ENCODE peak calls at places on chromosomes 6 and 20, in seven cellular contexts. One of them, this sample, is unnamed.

GRCh38 chr20:64160536-64161495 is 3.4 kb upstream of the MYT1 start:
- DNase-seq in T-helper 2 cell: no peak
- DNase-seq in epithelial cell of esophagus: no peak
- DNase-seq in astrocyte of the cerebellum: no peak
- DNase-seq in cardiac fibroblast: no peak
- DNase-seq in endothelial cell: no peak
- DNase-seq in NCI-H1694 treated with DMSO at 0.1 percent for 48 hours: no peak
- DNase-seq in this sample: no peak

GRCh38 chr6:108497883-108498282 is 62.8 kb upstream of the FOXO3 start:
- DNase-seq in T-helper 2 cell: peak; percentile 34
- DNase-seq in epithelial cell of esophagus: peak; percentile 59
- DNase-seq in astrocyte of the cerebellum: peak; percentile 15
- DNase-seq in cardiac fibroblast: peak; percentile 76
- DNase-seq in endothelial cell: peak; percentile 61
- DNase-seq in NCI-H1694 treated with DMSO at 0.1 percent for 48 hours: peak; percentile 16
- DNase-seq in this sample: no peak

GRCh38 chr20:37921341-37921929 is 18.5 kb downstream of the VSTM2L start:
- DNase-seq in T-helper 2 cell: no peak
- DNase-seq in epithelial cell of esophagus: no peak
- DNase-seq in astrocyte of the cerebellum: no peak
- DNase-seq in cardiac fibroblast: no peak
- DNase-seq in endothelial cell: no peak
- DNase-seq in NCI-H1694 treated with DMSO at 0.1 percent for 48 hours: no peak
- DNase-seq in this sample: peak; percentile 51

GRCh38 chr20:63499333-63499969 is 568 bp upstream of the EEF1A2 start:
- DNase-seq in T-helper 2 cell: no peak
- DNase-seq in epithelial cell of esophagus: no peak
- DNase-seq in astrocyte of the cerebellum: no peak
- DNase-seq in cardiac fibroblast: no peak
- DNase-seq in endothelial cell: no peak
- DNase-seq in NCI-H1694 treated with DMSO at 0.1 percent for 48 hours: no peak
- DNase-seq in this sample: no peak

GRCh38 chr6:16438677-16439615 is 200.6 kb downstream of the GMPR start:
- DNase-seq in T-helper 2 cell: peak; percentile 80
- DNase-seq in epithelial cell of esophagus: peak; percentile 80
- DNase-seq in astrocyte of the cerebellum: no peak
- DNase-seq in cardiac fibroblast: peak; percentile 73
- DNase-seq in endothelial cell: no peak
- DNase-seq in NCI-H1694 treated with DMSO at 0.1 percent for 48 hours: no peak
- DNase-seq in this sample: peak; percentile 53

GRCh38 chr20:45506927-45507820 is 8.2 kb downstream of the SPINT3 start:
- DNase-seq in T-helper 2 cell: peak; percentile 66
- DNase-seq in epithelial cell of esophagus: peak; percentile 85
- DNase-seq in astrocyte of the cerebellum: no peak
- DNase-seq in cardiac fibroblast: no peak
- DNase-seq in endothelial cell: no peak
- DNase-seq in NCI-H1694 treated with DMSO at 0.1 percent for 48 hours: no peak
- DNase-seq in this sample: peak; percentile 17

GRCh38 chr6:91412532-91412931 is 825.7 kb upstream of the MAP3K7 start:
- DNase-seq in T-helper 2 cell: no peak
- DNase-seq in epithelial cell of esophagus: no peak
- DNase-seq in astrocyte of the cerebellum: no peak
- DNase-seq in cardiac fibroblast: no peak
- DNase-seq in endothelial cell: no peak
- DNase-seq in NCI-H1694 treated with DMSO at 0.1 percent for 48 hours: no peak
- DNase-seq in this sample: no peak

GRCh38 chr6:120354452-120355098 is 979.7 kb downstream of the TBC1D32 start:
- DNase-seq in T-helper 2 cell: peak; percentile 59
- DNase-seq in epithelial cell of esophagus: peak; percentile 83
- DNase-seq in astrocyte of the cerebellum: no peak
- DNase-seq in cardiac fibroblast: peak; percentile 28
- DNase-seq in endothelial cell: no peak
- DNase-seq in NCI-H1694 treated with DMSO at 0.1 percent for 48 hours: no peak
- DNase-seq in this sample: peak; percentile 4

GRCh38 chr20:22816016-22816415 is 219.1 kb upstream of the SSTR4 start:
- DNase-seq in T-helper 2 cell: no peak
- DNase-seq in epithelial cell of esophagus: no peak
- DNase-seq in astrocyte of the cerebellum: no peak
- DNase-seq in cardiac fibroblast: no peak
- DNase-seq in endothelial cell: no peak
- DNase-seq in NCI-H1694 treated with DMSO at 0.1 percent for 48 hours: no peak
- DNase-seq in this sample: no peak

GRCh38 chr20:9474835-9475413 is 39.5 kb upstream of the LAMP5 start:
- DNase-seq in T-helper 2 cell: no peak
- DNase-seq in epithelial cell of esophagus: peak; percentile 17
- DNase-seq in astrocyte of the cerebellum: no peak
- DNase-seq in cardiac fibroblast: peak; percentile 14
- DNase-seq in endothelial cell: no peak
- DNase-seq in NCI-H1694 treated with DMSO at 0.1 percent for 48 hours: no peak
- DNase-seq in this sample: no peak

GRCh38 chr6:34151321-34152041 is 5.6 kb upstream of the GRM4 start:
- DNase-seq in T-helper 2 cell: no peak
- DNase-seq in epithelial cell of esophagus: no peak
- DNase-seq in astrocyte of the cerebellum: no peak
- DNase-seq in cardiac fibroblast: no peak
- DNase-seq in endothelial cell: no peak
- DNase-seq in NCI-H1694 treated with DMSO at 0.1 percent for 48 hours: no peak
- DNase-seq in this sample: no peak

GRCh38 chr20:63532449-63532971 is 4.7 kb downstream of the PTK6 start:
- DNase-seq in T-helper 2 cell: no peak
- DNase-seq in epithelial cell of esophagus: no peak
- DNase-seq in astrocyte of the cerebellum: no peak
- DNase-seq in cardiac fibroblast: no peak
- DNase-seq in endothelial cell: no peak
- DNase-seq in NCI-H1694 treated with DMSO at 0.1 percent for 48 hours: no peak
- DNase-seq in this sample: no peak

GRCh38 chr6:158849899-158850806 is 31.0 kb upstream of the EZR start:
- DNase-seq in T-helper 2 cell: peak; percentile 93
- DNase-seq in epithelial cell of esophagus: peak; percentile 99
- DNase-seq in astrocyte of the cerebellum: peak; percentile 55
- DNase-seq in cardiac fibroblast: peak; percentile 95
- DNase-seq in endothelial cell: no peak
- DNase-seq in NCI-H1694 treated with DMSO at 0.1 percent for 48 hours: no peak
- DNase-seq in this sample: no peak

GRCh38 chr6:17724341-17724740 is 17.6 kb upstream of the NUP153 start:
- DNase-seq in T-helper 2 cell: no peak
- DNase-seq in epithelial cell of esophagus: peak; percentile 80
- DNase-seq in astrocyte of the cerebellum: no peak
- DNase-seq in cardiac fibroblast: peak; percentile 59
- DNase-seq in endothelial cell: no peak
- DNase-seq in NCI-H1694 treated with DMSO at 0.1 percent for 48 hours: no peak
- DNase-seq in this sample: no peak

GRCh38 chr6:36771145-36771544 is 68.1 kb downstream of the CPNE5 start:
- DNase-seq in T-helper 2 cell: no peak
- DNase-seq in epithelial cell of esophagus: no peak
- DNase-seq in astrocyte of the cerebellum: no peak
- DNase-seq in cardiac fibroblast: no peak
- DNase-seq in endothelial cell: no peak
- DNase-seq in NCI-H1694 treated with DMSO at 0.1 percent for 48 hours: no peak
- DNase-seq in this sample: no peak

GRCh38 chr6:94401311-94401710 is 982.0 kb upstream of the EPHA7 start:
- DNase-seq in T-helper 2 cell: no peak
- DNase-seq in epithelial cell of esophagus: no peak
- DNase-seq in astrocyte of the cerebellum: no peak
- DNase-seq in cardiac fibroblast: no peak
- DNase-seq in endothelial cell: no peak
- DNase-seq in NCI-H1694 treated with DMSO at 0.1 percent for 48 hours: no peak
- DNase-seq in this sample: no peak

GRCh38 chr6:43811101-43812099 is 41.4 kb downstream of the VEGFA start:
- DNase-seq in T-helper 2 cell: no peak
- DNase-seq in epithelial cell of esophagus: no peak
- DNase-seq in astrocyte of the cerebellum: no peak
- DNase-seq in cardiac fibroblast: no peak
- DNase-seq in endothelial cell: no peak
- DNase-seq in NCI-H1694 treated with DMSO at 0.1 percent for 48 hours: no peak
- DNase-seq in this sample: no peak

GRCh38 chr6:163900570-163900969 is 486.1 kb downstream of the QKI start:
- DNase-seq in T-helper 2 cell: no peak
- DNase-seq in epithelial cell of esophagus: no peak
- DNase-seq in astrocyte of the cerebellum: peak; percentile 98
- DNase-seq in cardiac fibroblast: no peak
- DNase-seq in endothelial cell: no peak
- DNase-seq in NCI-H1694 treated with DMSO at 0.1 percent for 48 hours: no peak
- DNase-seq in this sample: no peak

GRCh38 chr6:105639124-105639523 is 236.2 kb upstream of the PREP start:
- DNase-seq in T-helper 2 cell: no peak
- DNase-seq in epithelial cell of esophagus: no peak
- DNase-seq in astrocyte of the cerebellum: no peak
- DNase-seq in cardiac fibroblast: no peak
- DNase-seq in endothelial cell: no peak
- DNase-seq in NCI-H1694 treated with DMSO at 0.1 percent for 48 hours: no peak
- DNase-seq in this sample: no peak

GRCh38 chr6:148440877-148441453 is 98.3 kb downstream of the SASH1 start:
- DNase-seq in T-helper 2 cell: no peak
- DNase-seq in epithelial cell of esophagus: peak; percentile 82
- DNase-seq in astrocyte of the cerebellum: peak; percentile 49
- DNase-seq in cardiac fibroblast: peak; percentile 97
- DNase-seq in endothelial cell: no peak
- DNase-seq in NCI-H1694 treated with DMSO at 0.1 percent for 48 hours: no peak
- DNase-seq in this sample: no peak

GRCh38 chr6:170028629-170029345 is 262.1 kb downstream of the DLL1 start:
- DNase-seq in T-helper 2 cell: no peak
- DNase-seq in epithelial cell of esophagus: no peak
- DNase-seq in astrocyte of the cerebellum: no peak
- DNase-seq in cardiac fibroblast: no peak
- DNase-seq in endothelial cell: no peak
- DNase-seq in NCI-H1694 treated with DMSO at 0.1 percent for 48 hours: no peak
- DNase-seq in this sample: no peak

GRCh38 chr6:2478200-2478599 is 232.8 kb upstream of the GMDS start:
- DNase-seq in T-helper 2 cell: no peak
- DNase-seq in epithelial cell of esophagus: peak; percentile 22
- DNase-seq in astrocyte of the cerebellum: peak; percentile 32
- DNase-seq in cardiac fibroblast: peak; percentile 36
- DNase-seq in endothelial cell: no peak
- DNase-seq in NCI-H1694 treated with DMSO at 0.1 percent for 48 hours: no peak
- DNase-seq in this sample: no peak

GRCh38 chr6:17086469-17086868 is 15.4 kb upstream of the STMND1 start:
- DNase-seq in T-helper 2 cell: peak; percentile 17
- DNase-seq in epithelial cell of esophagus: peak; percentile 79
- DNase-seq in astrocyte of the cerebellum: peak; percentile 59
- DNase-seq in cardiac fibroblast: peak; percentile 83
- DNase-seq in endothelial cell: peak; percentile 69
- DNase-seq in NCI-H1694 treated with DMSO at 0.1 percent for 48 hours: peak; percentile 53
- DNase-seq in this sample: no peak

GRCh38 chr20:36856196-36856595 is 19.7 kb upstream of the TLDC2 start:
- DNase-seq in T-helper 2 cell: no peak
- DNase-seq in epithelial cell of esophagus: no peak
- DNase-seq in astrocyte of the cerebellum: no peak
- DNase-seq in cardiac fibroblast: no peak
- DNase-seq in endothelial cell: no peak
- DNase-seq in NCI-H1694 treated with DMSO at 0.1 percent for 48 hours: no peak
- DNase-seq in this sample: no peak

GRCh38 chr20:59603727-59604608 is at the start of gene PHACTR3:
- DNase-seq in T-helper 2 cell: no peak
- DNase-seq in epithelial cell of esophagus: no peak
- DNase-seq in astrocyte of the cerebellum: no peak
- DNase-seq in cardiac fibroblast: no peak
- DNase-seq in endothelial cell: peak; percentile 65
- DNase-seq in NCI-H1694 treated with DMSO at 0.1 percent for 48 hours: no peak
- DNase-seq in this sample: no peak

GRCh38 chr6:29552512-29553051 is 7.0 kb downstream of the UBD start:
- DNase-seq in T-helper 2 cell: peak; percentile 78
- DNase-seq in epithelial cell of esophagus: peak; percentile 68
- DNase-seq in astrocyte of the cerebellum: peak; percentile 36
- DNase-seq in cardiac fibroblast: peak; percentile 83
- DNase-seq in endothelial cell: no peak
- DNase-seq in NCI-H1694 treated with DMSO at 0.1 percent for 48 hours: no peak
- DNase-seq in this sample: peak; percentile 56

GRCh38 chr6:123208111-123208510 is 212.1 kb downstream of the CLVS2 start:
- DNase-seq in T-helper 2 cell: no peak
- DNase-seq in epithelial cell of esophagus: no peak
- DNase-seq in astrocyte of the cerebellum: no peak
- DNase-seq in cardiac fibroblast: no peak
- DNase-seq in endothelial cell: no peak
- DNase-seq in NCI-H1694 treated with DMSO at 0.1 percent for 48 hours: no peak
- DNase-seq in this sample: no peak

GRCh38 chr6:95203153-95203754 is 374.1 kb upstream of the MANEA start:
- DNase-seq in T-helper 2 cell: peak; percentile 33
- DNase-seq in epithelial cell of esophagus: peak; percentile 65
- DNase-seq in astrocyte of the cerebellum: peak; percentile 24
- DNase-seq in cardiac fibroblast: peak; percentile 61
- DNase-seq in endothelial cell: peak; percentile 48
- DNase-seq in NCI-H1694 treated with DMSO at 0.1 percent for 48 hours: peak; percentile 26
- DNase-seq in this sample: no peak

GRCh38 chr6:162934844-162935243 is 207.1 kb downstream of the PACRG start:
- DNase-seq in T-helper 2 cell: no peak
- DNase-seq in epithelial cell of esophagus: no peak
- DNase-seq in astrocyte of the cerebellum: no peak
- DNase-seq in cardiac fibroblast: no peak
- DNase-seq in endothelial cell: no peak
- DNase-seq in NCI-H1694 treated with DMSO at 0.1 percent for 48 hours: no peak
- DNase-seq in this sample: no peak

GRCh38 chr6:140001005-140001404 is 626.6 kb upstream of the CITED2 start:
- DNase-seq in T-helper 2 cell: no peak
- DNase-seq in epithelial cell of esophagus: no peak
- DNase-seq in astrocyte of the cerebellum: no peak
- DNase-seq in cardiac fibroblast: no peak
- DNase-seq in endothelial cell: no peak
- DNase-seq in NCI-H1694 treated with DMSO at 0.1 percent for 48 hours: no peak
- DNase-seq in this sample: no peak

GRCh38 chr6:89834884-89835792 is 5.5 kb downstream of the CASP8AP2 start:
- DNase-seq in T-helper 2 cell: peak; percentile 92
- DNase-seq in epithelial cell of esophagus: no peak
- DNase-seq in astrocyte of the cerebellum: no peak
- DNase-seq in cardiac fibroblast: no peak
- DNase-seq in endothelial cell: no peak
- DNase-seq in NCI-H1694 treated with DMSO at 0.1 percent for 48 hours: no peak
- DNase-seq in this sample: peak; percentile 87

GRCh38 chr6:19410477-19410876 is 426.7 kb upstream of the ID4 start:
- DNase-seq in T-helper 2 cell: no peak
- DNase-seq in epithelial cell of esophagus: peak; percentile 98
- DNase-seq in astrocyte of the cerebellum: no peak
- DNase-seq in cardiac fibroblast: peak; percentile 78
- DNase-seq in endothelial cell: no peak
- DNase-seq in NCI-H1694 treated with DMSO at 0.1 percent for 48 hours: no peak
- DNase-seq in this sample: no peak

GRCh38 chr20:46563848-46564197 is 13.4 kb upstream of the OCSTAMP start:
- DNase-seq in T-helper 2 cell: no peak
- DNase-seq in epithelial cell of esophagus: no peak
- DNase-seq in astrocyte of the cerebellum: no peak
- DNase-seq in cardiac fibroblast: no peak
- DNase-seq in endothelial cell: no peak
- DNase-seq in NCI-H1694 treated with DMSO at 0.1 percent for 48 hours: no peak
- DNase-seq in this sample: no peak

GRCh38 chr6:165484178-165484889 is 174.9 kb upstream of the C6orf118 start:
- DNase-seq in T-helper 2 cell: peak; percentile 69
- DNase-seq in epithelial cell of esophagus: no peak
- DNase-seq in astrocyte of the cerebellum: no peak
- DNase-seq in cardiac fibroblast: no peak
- DNase-seq in endothelial cell: no peak
- DNase-seq in NCI-H1694 treated with DMSO at 0.1 percent for 48 hours: no peak
- DNase-seq in this sample: peak; percentile 13